ENCODE peak calls at places on chromosomes 12 and 14, in four cellular contexts. One of them, this sample, is unnamed.

GRCh38 chr12:109844983-109845841 is 12.0 kb upstream of the TRPV4 start:
- DNase-seq in GM18507: peak
- DNase-seq in GM19239: peak
- DNase-seq in nephron progenitor cell: peak
- DNase-seq in this sample: peak

GRCh38 chr12:89135976-89136634 is 216.2 kb downstream of the DUSP6 start:
- DNase-seq in GM18507: no peak
- DNase-seq in GM19239: no peak
- DNase-seq in nephron progenitor cell: no peak
- DNase-seq in this sample: no peak

GRCh38 chr12:4915752-4916151 is 6.0 kb downstream of the KCNA1 start:
- DNase-seq in GM18507: no peak
- DNase-seq in nephron progenitor cell: no peak
- DNase-seq in GM19239: no peak
- DNase-seq in this sample: no peak

GRCh38 chr14:49989980-49990379 is 97.1 kb downstream of the ARF6 start:
- DNase-seq in nephron progenitor cell: no peak
- DNase-seq in GM19239: no peak
- DNase-seq in GM18507: no peak
- DNase-seq in this sample: no peak

GRCh38 chr12:38155526-38156496 is 160.8 kb upstream of the ALG10B start:
- DNase-seq in GM19239: no peak
- DNase-seq in nephron progenitor cell: no peak
- DNase-seq in GM18507: no peak
- DNase-seq in this sample: no peak

GRCh38 chr14:80602931-80603330 is 338.6 kb downstream of the CEP128 start:
- DNase-seq in GM19239: no peak
- DNase-seq in nephron progenitor cell: no peak
- DNase-seq in GM18507: no peak
- DNase-seq in this sample: peak

GRCh38 chr12:119274636-119275065 is 59.9 kb upstream of the CCDC60 start:
- DNase-seq in GM18507: no peak
- DNase-seq in nephron progenitor cell: no peak
- DNase-seq in GM19239: no peak
- DNase-seq in this sample: no peak

GRCh38 chr12:106954462-106955376 is 988 bp upstream of the TMEM263 start:
- DNase-seq in nephron progenitor cell: peak
- DNase-seq in GM18507: no peak
- DNase-seq in GM19239: peak
- DNase-seq in this sample: peak

GRCh38 chr12:121050725-121051124 is 11.7 kb upstream of the OASL start:
- DNase-seq in GM18507: no peak
- DNase-seq in nephron progenitor cell: no peak
- DNase-seq in GM19239: no peak
- DNase-seq in this sample: no peak

GRCh38 chr12:105386431-105386830 is 55.9 kb downstream of the C12orf75 start:
- DNase-seq in GM19239: no peak
- DNase-seq in GM18507: no peak
- DNase-seq in nephron progenitor cell: no peak
- DNase-seq in this sample: no peak

GRCh38 chr12:28611115-28611435 is 420.8 kb downstream of the CCDC91 start:
- DNase-seq in GM19239: no peak
- DNase-seq in nephron progenitor cell: no peak
- DNase-seq in GM18507: no peak
- DNase-seq in this sample: no peak

GRCh38 chr14:31026395-31027096 is 367 bp upstream of the STRN3 start:
- DNase-seq in nephron progenitor cell: peak
- DNase-seq in GM19239: peak
- DNase-seq in GM18507: peak
- DNase-seq in this sample: peak

GRCh38 chr14:67856806-67857205 is 37.2 kb downstream of the RAD51B start:
- DNase-seq in nephron progenitor cell: no peak
- DNase-seq in GM19239: no peak
- DNase-seq in GM18507: no peak
- DNase-seq in this sample: no peak

GRCh38 chr12:106415134-106415533 is 57.6 kb downstream of the POLR3B start:
- DNase-seq in GM18507: no peak
- DNase-seq in GM19239: no peak
- DNase-seq in nephron progenitor cell: no peak
- DNase-seq in this sample: no peak

GRCh38 chr12:124006582-124007170 is 33.7 kb downstream of the ZNF664 start:
- DNase-seq in GM19239: peak
- DNase-seq in nephron progenitor cell: no peak
- DNase-seq in GM18507: no peak
- DNase-seq in this sample: no peak

GRCh38 chr14:92860097-92860496 is 62.9 kb upstream of the CHGA start:
- DNase-seq in nephron progenitor cell: no peak
- DNase-seq in GM19239: no peak
- DNase-seq in GM18507: no peak
- DNase-seq in this sample: no peak

GRCh38 chr12:10196210-10196609 is 16.5 kb upstream of the GABARAPL1 start:
- DNase-seq in GM18507: no peak
- DNase-seq in nephron progenitor cell: no peak
- DNase-seq in GM19239: no peak
- DNase-seq in this sample: no peak